ENCODE peak calls at places on chromosome 4, in eight cellular contexts. V is upper lobe of right lung, Y is IMR-90, N is left ventricle myocardium inferior, O is upper lobe of left lung, C is neural progenitor cell, U is esophagus muscularis mucosa, J is H1. R is an unnamed sample. For H3K4me1, the result is how much of the 10 kb centered on the place peaks cover.

GRCh38 chr4:53734584-53735363 is 143.5 kb upstream of the LNX1 start:
- DNase-seq in N (no peak), O (no peak), V (no peak), U (no peak), C (no peak), J (no peak), Y (peak), R (peak)

GRCh38 chr4:848307-848691 is 22.4 kb upstream of the CPLX1 start:
- DNase-seq in O (peak), J (no peak), Y (no peak), C (no peak), V (peak), U (no peak), N (no peak), R (no peak)

GRCh38 chr4:153257151-153257620 is 52.9 kb downstream of the TRIM2 start:
- DNase-seq in N (no peak), O (no peak), Y (peak), J (peak), V (no peak), U (no peak), C (peak), R (no peak)

GRCh38 chr4:99301376-99302164 is 10.8 kb upstream of the ADH1A start:
- DNase-seq in Y (peak), V (no peak), C (no peak), O (no peak), N (no peak), J (no peak), U (no peak), R (no peak)

GRCh38 chr4:163191999-163192398 is 25.3 kb upstream of the NAF1 start:
- DNase-seq in Y (peak), U (no peak), C (no peak), J (no peak), V (no peak), O (no peak), N (no peak), R (no peak)

GRCh38 chr4:12965334-12965733 is 518.8 kb downstream of the RAB28 start:
- DNase-seq in U (no peak), V (no peak), J (no peak), C (peak), Y (no peak), N (no peak), O (no peak), R (no peak)

GRCh38 chr4:47577779-47578553 is 92.9 kb downstream of the ATP10D start:
- DNase-seq in V (no peak), O (no peak), J (no peak), Y (peak), U (no peak), N (no peak), C (no peak), R (no peak)

GRCh38 chr4:53478671-53479456 is 101.4 kb downstream of the FIP1L1 start:
- DNase-seq in U (no peak), N (no peak), Y (peak), O (no peak), V (no peak), J (no peak), C (no peak), R (peak)

GRCh38 chr4:3521621-3522325 is 10.4 kb downstream of the LRPAP1 start:
- DNase-seq in U (no peak), C (no peak), O (peak), J (no peak), Y (no peak), N (peak), V (peak), R (no peak)

GRCh38 chr4:110869114-110869513 is 246.2 kb upstream of the PITX2 start:
- DNase-seq in O (no peak), J (no peak), U (no peak), N (no peak), V (no peak), Y (peak), C (no peak), R (peak)

GRCh38 chr4:71126719-71127118 is 133.3 kb downstream of the DCK start:
- DNase-seq in V (no peak), O (no peak), J (no peak), Y (peak), C (no peak), U (no peak), N (no peak), R (peak)

DNA sequence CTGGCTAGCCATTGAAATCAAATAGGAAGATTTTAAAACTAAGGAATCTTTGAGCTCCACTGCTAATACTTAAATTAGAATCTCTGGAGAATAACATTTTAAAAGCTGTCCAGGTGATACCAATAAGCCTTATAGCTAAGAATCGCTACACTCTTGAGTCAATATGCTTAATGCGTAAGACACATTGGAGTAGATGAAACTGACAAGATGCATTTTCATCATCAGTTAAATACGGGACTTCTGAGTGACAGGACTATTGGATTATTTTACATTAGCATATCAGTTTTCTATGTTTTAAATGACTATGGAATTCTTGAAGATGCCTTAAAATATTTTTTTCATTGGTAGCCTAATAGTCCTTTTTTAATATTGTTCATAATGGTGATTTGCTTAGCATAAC is 80.2 kb downstream of the ATOH1 start:
- DNase-seq in V (no peak), U (no peak), O (no peak), Y (no peak), N (no peak), J (no peak), C (no peak), R (no peak)
- H3K4me1 ChIP-seq in V (under half), U (under half), O (under half), Y (under half), N (under half), J (under half), C (under half), R (under half)

DNA sequence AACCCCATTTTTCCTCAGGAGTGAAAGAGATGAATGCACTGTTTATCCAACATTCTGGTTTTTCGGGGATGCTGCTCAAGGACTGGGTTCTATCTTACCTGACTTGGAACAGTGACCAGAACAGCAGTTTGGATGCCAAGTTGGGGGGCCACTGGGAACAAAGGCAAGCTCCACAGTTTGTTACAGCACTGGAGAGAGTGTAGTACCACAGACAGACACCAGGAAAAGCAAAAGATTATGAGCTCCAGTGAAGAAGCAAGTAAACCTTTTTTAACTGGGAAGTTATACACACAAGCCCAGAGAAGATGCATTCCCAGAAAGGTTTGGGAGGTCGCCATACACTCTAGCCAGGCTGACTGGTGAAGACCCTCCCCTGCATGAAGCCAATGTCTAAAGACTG is 13.6 kb downstream of the C4orf36 start:
- DNase-seq in Y (no peak), C (no peak), O (no peak), V (no peak), U (no peak), J (no peak), N (no peak), R (no peak)
- TF ChIP-seq CTCF in Y (no peak), C (no peak), O (no peak), V (no peak), U (no peak), J (peak), N (no peak), R (no peak)

DNA sequence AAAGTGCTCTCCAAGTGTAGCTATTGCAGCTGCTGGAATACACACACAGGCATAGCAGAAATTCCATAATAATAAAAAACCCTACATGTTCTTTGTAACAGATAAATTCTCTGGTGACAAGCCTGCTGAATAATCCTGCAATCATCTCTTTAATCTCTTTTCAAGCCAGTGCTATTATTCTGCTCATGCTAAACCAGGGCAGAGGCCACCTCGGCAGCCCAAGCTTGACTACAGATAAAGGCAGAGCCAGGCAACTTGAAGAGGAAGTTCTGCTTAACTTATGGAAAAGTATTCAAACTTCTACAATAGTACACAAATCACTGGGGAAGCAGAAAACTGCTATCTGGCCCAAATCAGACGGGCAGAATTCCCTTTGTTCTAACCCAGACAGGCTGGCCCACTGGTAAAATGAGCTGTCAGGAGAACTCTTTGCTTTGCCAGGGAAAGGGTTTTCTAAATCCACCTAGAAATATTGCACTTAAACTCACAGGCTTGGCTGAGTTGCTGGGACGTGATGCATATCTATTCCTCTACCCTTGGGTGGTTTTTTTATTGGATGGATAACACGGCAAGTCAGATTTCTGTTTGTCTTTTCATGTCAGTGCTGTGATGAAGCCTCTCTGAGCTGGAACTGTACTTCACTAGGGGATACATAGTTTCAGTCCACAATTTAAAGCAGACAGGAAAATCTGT is 70.5 kb downstream of the GATB start:
- DNase-seq in V (no peak), Y (peak), J (no peak), N (no peak), O (no peak), C (peak), U (no peak), R (no peak)
- H3K4me1 ChIP-seq in V (under half), Y (under half), J (under half), N (half or more), O (under half), C (under half), U (half or more), R (under half)

DNA sequence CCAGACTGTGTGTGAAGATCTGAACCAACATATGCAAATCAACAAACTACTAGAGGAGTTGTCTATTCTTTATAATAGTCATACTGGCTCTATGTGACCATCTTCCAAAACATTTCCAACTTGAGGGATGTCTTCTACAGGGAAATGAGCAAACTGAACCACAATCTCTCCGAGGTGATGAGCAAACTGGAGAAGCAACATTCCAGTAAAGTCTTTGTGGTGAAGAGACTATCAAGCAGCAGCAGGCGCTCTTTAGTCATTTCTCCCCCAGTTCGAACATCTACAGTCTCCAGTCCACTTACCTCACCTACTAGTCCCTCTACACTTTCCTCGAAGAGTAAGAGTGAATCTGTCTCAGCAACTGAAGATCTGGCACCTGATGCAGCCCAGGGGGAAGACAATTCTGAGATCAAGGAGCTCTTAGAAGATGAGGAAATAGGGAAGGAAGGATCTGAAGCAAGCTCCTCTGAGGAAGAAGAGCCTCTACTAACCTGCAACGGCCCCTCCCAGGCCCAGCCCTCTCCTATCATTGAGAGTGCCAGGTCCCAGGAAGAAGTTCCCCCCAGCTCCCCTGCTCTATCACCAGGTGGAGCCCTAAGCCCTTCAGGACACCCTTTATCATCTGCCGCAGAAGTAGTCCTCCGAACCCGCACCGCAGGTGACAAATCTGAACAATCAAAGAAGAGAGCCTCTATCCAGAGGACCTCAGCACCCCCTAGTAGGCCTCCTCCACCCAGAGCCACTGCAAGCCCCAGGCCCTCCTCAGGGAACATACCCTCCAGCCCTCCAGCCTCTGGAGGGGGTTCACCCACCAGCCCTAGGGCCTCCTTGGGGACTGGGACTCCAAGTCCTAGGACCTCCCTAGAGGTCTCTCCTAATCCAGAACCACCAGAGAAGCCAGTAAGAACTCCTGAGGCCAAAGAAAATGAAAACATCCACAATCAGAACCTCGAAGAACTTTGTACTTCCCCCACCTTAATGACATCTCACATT is 98.1 kb downstream of the HNRNPD start:
- DNase-seq in U (no peak), O (no peak), J (peak), V (no peak), Y (no peak), N (no peak), C (no peak), R (peak)
- TF ChIP-seq CTCF in U (no peak), O (no peak), J (peak), V (no peak), Y (no peak), N (no peak), C (no peak), R (no peak)

GRCh38 chr4:156948133-156948532 is 23.5 kb downstream of the PDGFC start:
- DNase-seq in V (no peak), N (no peak), C (no peak), Y (no peak), O (no peak), U (no peak), J (no peak), R (no peak)
- H3K4me1 ChIP-seq in V (under half), N (half or more), C (under half), Y (under half), O (under half), U (half or more), J (under half), R (half or more)

DNA sequence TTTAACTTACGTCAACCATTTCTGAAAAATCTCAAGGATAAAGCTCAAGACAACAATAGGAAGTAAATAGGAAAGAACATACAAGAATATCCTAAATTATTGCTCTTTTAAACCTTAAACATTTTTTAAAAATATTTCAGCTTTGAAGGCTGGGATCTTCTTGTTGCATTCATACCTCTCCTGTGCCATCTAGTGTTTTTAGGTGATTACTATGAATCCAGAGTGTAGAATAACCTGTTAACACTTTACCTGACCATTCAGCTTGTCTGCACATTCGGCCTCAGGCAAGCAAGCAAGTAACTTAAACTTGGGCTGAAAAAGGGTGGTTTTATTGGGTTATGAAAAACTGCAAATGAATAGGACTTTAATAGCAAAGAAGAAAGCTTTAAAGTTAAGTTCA is 507.8 kb upstream of the INTU start:
- DNase-seq in Y (peak), J (no peak), U (no peak), O (no peak), N (no peak), V (no peak), C (no peak), R (no peak)
- TF ChIP-seq CTCF in Y (peak), J (peak), U (no peak), O (no peak), N (peak), V (no peak), C (no peak), R (peak)